ENCODE peak calls at places on chromosomes 6 and 20, in five cellular contexts. P is AG04449, J is Peyer's patch, O is fibroblast of lung, B is astrocyte. K is an unnamed sample.

GRCh38 chr6:3251462-3252314 is 7.1 kb upstream of the PSMG4 start:
- DNase-seq in P (no peak), J (peak; percentile 89), O (peak; percentile 83), B (peak; percentile 55), K (peak; percentile 94)

GRCh38 chr20:62413896-62414481 is 6.9 kb upstream of the CABLES2 start:
- DNase-seq in P (no peak), J (peak; percentile 74), O (no peak), B (no peak), K (no peak)

GRCh38 chr20:62636446-62636845 is 5.9 kb upstream of the SLCO4A1 start:
- DNase-seq in P (no peak), J (no peak), O (no peak), B (no peak), K (no peak)

GRCh38 chr6:15327271-15327670 is 81.4 kb downstream of the JARID2 start:
- DNase-seq in P (no peak), J (no peak), O (no peak), B (no peak), K (no peak)

GRCh38 chr6:159013229-159013628 is 13.2 kb upstream of the RSPH3 start:
- DNase-seq in P (no peak), J (no peak), O (peak; percentile 35), B (peak; percentile 89), K (no peak)

GRCh38 chr20:60463798-60464197 is 505.6 kb downstream of the CDH26 start:
- DNase-seq in P (no peak), J (no peak), O (no peak), B (no peak), K (no peak)

GRCh38 chr6:129498950-129499870 is 210.8 kb downstream of the ARHGAP18 start:
- DNase-seq in P (no peak), J (no peak), O (peak; percentile 81), B (peak; percentile 46), K (no peak)

GRCh38 chr6:119147101-119148053 is 68.9 kb upstream of the FAM184A start:
- DNase-seq in P (peak; percentile 82), J (peak; percentile 68), O (peak; percentile 98), B (peak; percentile 97), K (no peak)

GRCh38 chr6:12112540-12113189 is 100.6 kb downstream of the HIVEP1 start:
- DNase-seq in P (no peak), J (no peak), O (no peak), B (no peak), K (no peak)

GRCh38 chr6:35140991-35141720 is at the start of gene TCP11:
- DNase-seq in P (no peak), J (no peak), O (no peak), B (no peak), K (no peak)

GRCh38 chr20:56574531-56575142 is 41.6 kb downstream of the FAM209B start:
- DNase-seq in P (no peak), J (no peak), O (no peak), B (no peak), K (no peak)

GRCh38 chr6:140609956-140610355 is 1235.5 kb upstream of the CITED2 start:
- DNase-seq in P (no peak), J (no peak), O (no peak), B (no peak), K (no peak)

GRCh38 chr6:145283856-145284255 is 451.5 kb downstream of the EPM2A start:
- DNase-seq in P (no peak), J (no peak), O (no peak), B (no peak), K (no peak)

GRCh38 chr20:60583741-60584140 is 625.5 kb downstream of the CDH26 start:
- DNase-seq in P (no peak), J (no peak), O (peak; percentile 2), B (peak; percentile 3), K (no peak)

GRCh38 chr6:56914791-56915658 is 39.9 kb upstream of the BEND6 start:
- DNase-seq in P (no peak), J (no peak), O (no peak), B (no peak), K (no peak)

GRCh38 chr6:42818878-42819277 is 37.0 kb downstream of the BICRAL start:
- DNase-seq in P (no peak), J (no peak), O (no peak), B (no peak), K (no peak)

GRCh38 chr6:89379281-89379680 is 26.8 kb upstream of the UBE2J1 start:
- DNase-seq in P (no peak), J (no peak), O (no peak), B (no peak), K (no peak)

GRCh38 chr6:16683524-16684194 is 77.6 kb downstream of the ATXN1 start:
- DNase-seq in P (no peak), J (peak; percentile 54), O (peak; percentile 81), B (peak; percentile 79), K (no peak)

GRCh38 chr6:693737-694038 is 749 bp upstream of the EXOC2 start:
- DNase-seq in P (no peak), J (no peak), O (no peak), B (no peak), K (no peak)

GRCh38 chr20:19073584-19074198 is 138.8 kb upstream of the SLC24A3 start:
- DNase-seq in P (no peak), J (no peak), O (no peak), B (no peak), K (peak; percentile 57)

GRCh38 chr6:56349196-56349595 is 101.8 kb upstream of the COL21A1 start:
- DNase-seq in P (no peak), J (no peak), O (peak; percentile 57), B (peak; percentile 66), K (no peak)

GRCh38 chr6:132932566-132932965 is 118.2 kb downstream of the RPS12 start:
- DNase-seq in P (no peak), J (no peak), O (no peak), B (no peak), K (no peak)

GRCh38 chr6:96898241-96898851 is 655 bp upstream of the NDUFAF4 start:
- DNase-seq in P (no peak), J (no peak), O (peak; percentile 48), B (peak; percentile 12), K (no peak)

GRCh38 chr6:149055195-149055899 is 262.2 kb upstream of the TAB2 start:
- DNase-seq in P (no peak), J (no peak), O (no peak), B (no peak), K (no peak)

GRCh38 chr6:32191696-32192607 is 491 bp downstream of the GPSM3 start:
- DNase-seq in P (no peak), J (no peak), O (no peak), B (no peak), K (no peak)

GRCh38 chr20:50709574-50709973 is 18.2 kb upstream of the RIPOR3 start:
- DNase-seq in P (no peak), J (no peak), O (peak; percentile 61), B (no peak), K (no peak)

GRCh38 chr6:151014404-151015150 is 149.1 kb downstream of the MTHFD1L start:
- DNase-seq in P (no peak), J (peak; percentile 75), O (peak; percentile 80), B (no peak), K (no peak)

GRCh38 chr6:35392111-35392702 is 49.8 kb downstream of the PPARD start:
- DNase-seq in P (no peak), J (peak; percentile 89), O (no peak), B (no peak), K (no peak)

GRCh38 chr6:165231177-165231576 is 78.2 kb downstream of the C6orf118 start:
- DNase-seq in P (no peak), J (no peak), O (no peak), B (peak; percentile 4), K (no peak)

GRCh38 chr6:131303338-131303954 is 168.2 kb downstream of the AKAP7 start:
- DNase-seq in P (no peak), J (no peak), O (no peak), B (no peak), K (no peak)
- TF ChIP-seq CTCF in P (no peak), J (no peak), O (no peak), B (no peak), K (no peak)

GRCh38 chr6:50030777-50031562 is 9.2 kb upstream of the DEFB110 start:
- DNase-seq in P (no peak), J (no peak), O (peak; percentile 21), B (no peak), K (no peak)
- TF ChIP-seq CTCF in P (no peak), J (no peak), O (no peak), B (no peak), K (peak; percentile 8)

GRCh38 chr6:80545323-80545722 is 438.9 kb downstream of the BCKDHB start:
- DNase-seq in P (no peak), J (no peak), O (no peak), B (no peak), K (no peak)
- TF ChIP-seq CTCF in P (no peak), J (no peak), O (no peak), B (no peak), K (no peak)

GRCh38 chr6:161105408-161105807 is 113.8 kb downstream of the MAP3K4 start:
- DNase-seq in P (no peak), J (no peak), O (no peak), B (no peak), K (no peak)

GRCh38 chr6:161110380-161110779 is 118.8 kb downstream of the MAP3K4 start:
- DNase-seq in P (no peak), J (no peak), O (no peak), B (no peak), K (no peak)

GRCh38 chr6:161109366-161109765 is 117.8 kb downstream of the MAP3K4 start:
- DNase-seq in P (no peak), J (no peak), O (no peak), B (no peak), K (no peak)

GRCh38 chr6:161108886-161109285 is 117.3 kb downstream of the MAP3K4 start:
- DNase-seq in P (no peak), J (no peak), O (no peak), B (no peak), K (no peak)

DNA sequence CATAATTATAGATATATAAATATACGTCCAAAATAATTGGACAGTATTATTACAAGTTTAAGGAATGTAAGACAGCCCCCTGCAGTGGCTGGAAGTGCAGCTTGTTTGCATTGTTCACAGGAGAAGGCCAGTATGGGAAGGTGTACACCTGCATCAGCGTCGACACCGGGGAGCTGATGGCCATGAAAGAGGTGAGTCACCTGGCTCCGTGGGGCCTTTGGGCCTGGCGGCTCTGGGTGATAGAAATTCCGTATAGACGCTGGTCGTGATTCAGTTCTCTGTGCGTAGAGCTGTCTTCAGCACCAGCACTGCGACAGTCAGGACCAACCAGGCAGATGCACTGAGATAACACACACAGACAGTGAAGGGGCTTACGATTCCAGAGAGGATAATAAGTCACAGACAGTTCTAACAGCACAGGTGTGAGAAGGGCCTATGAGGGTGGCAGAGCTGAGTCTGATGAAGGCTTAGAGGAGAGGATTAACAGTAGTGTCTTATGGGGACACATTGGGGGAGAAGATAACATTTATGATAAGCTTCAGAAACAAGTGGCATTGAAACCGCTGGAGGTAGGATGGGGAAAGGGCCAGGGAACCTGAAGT is 116.3 kb downstream of the MAP3K4 start:
- DNase-seq in P (no peak), J (no peak), O (no peak), B (no peak), K (no peak)
- TF ChIP-seq CTCF in P (no peak), J (no peak), O (no peak), B (no peak), K (no peak)

GRCh38 chr20:51767018-51767866 is 948 bp downstream of the ATP9A start:
- DNase-seq in P (no peak), J (peak; percentile 95), O (peak; percentile 25), B (peak; percentile 18), K (no peak)
- TF ChIP-seq CTCF in P (peak; percentile 56), J (peak; percentile 53), O (peak; percentile 22), B (no peak), K (peak; percentile 54)

K was measured in osteocyte.